ENCODE peak calls at places on chromosomes 16 and 17, in nine cellular contexts. Q is PC-9, A is fibroblast of the aortic adventitia, L is heart left ventricle, U is right lobe of liver, M is ascending aorta, R is AG04450, P is RWPE2, E is thoracic aorta. B is an unnamed sample.
A peak's percentile ranks its signal among the peaks of the same experiment; 100 is the strongest.

GRCh38 chr17:45784583-45785372 is 658 bp downstream of the CRHR1 start:
- DNase-seq in Q (no peak), A (no peak), L (no peak), U (no peak), M (no peak), R (no peak), P (no peak), E (no peak), B (no peak)

GRCh38 chr17:57849163-57849873 is 526 bp downstream of the MRPS23 start:
- DNase-seq in Q (no peak), A (no peak), L (no peak), U (no peak), M (no peak), R (no peak), P (no peak), E (no peak), B (no peak)

GRCh38 chr16:56013962-56014552 is 138.9 kb upstream of the CES5A start:
- DNase-seq in Q (peak; percentile 43), A (peak; percentile 2), L (peak; percentile 59), U (peak; percentile 62), M (no peak), R (no peak), P (no peak), E (no peak), B (peak; percentile 5)

GRCh38 chr16:12395266-12395665 is 408.4 kb downstream of the CPPED1 start:
- DNase-seq in Q (no peak), A (no peak), L (no peak), U (no peak), M (no peak), R (no peak), P (no peak), E (no peak), B (peak; percentile 33)

GRCh38 chr16:68839831-68840230 is 3.5 kb upstream of the TANGO6 start:
- DNase-seq in Q (no peak), A (peak; percentile 45), L (no peak), U (no peak), M (no peak), R (no peak), P (no peak), E (no peak), B (peak; percentile 48)

GRCh38 chr17:1179112-1179634 is 608 bp downstream of the ABR start:
- DNase-seq in Q (peak; percentile 4), A (no peak), L (no peak), U (no peak), M (no peak), R (no peak), P (no peak), E (no peak), B (no peak)

GRCh38 chr17:29866746-29867404 is 63.2 kb downstream of the SSH2 start:
- DNase-seq in Q (no peak), A (no peak), L (no peak), U (no peak), M (no peak), R (no peak), P (no peak), E (no peak), B (no peak)

GRCh38 chr16:3515897-3516296 is 15.1 kb downstream of the CLUAP1 start:
- DNase-seq in Q (no peak), A (no peak), L (no peak), U (no peak), M (no peak), R (no peak), P (no peak), E (no peak), B (no peak)

GRCh38 chr17:55348749-55349354 is 72.8 kb downstream of the MMD start:
- DNase-seq in Q (no peak), A (peak; percentile 64), L (peak; percentile 37), U (peak; percentile 55), M (no peak), R (peak; percentile 8), P (no peak), E (no peak), B (peak; percentile 51)

DNA sequence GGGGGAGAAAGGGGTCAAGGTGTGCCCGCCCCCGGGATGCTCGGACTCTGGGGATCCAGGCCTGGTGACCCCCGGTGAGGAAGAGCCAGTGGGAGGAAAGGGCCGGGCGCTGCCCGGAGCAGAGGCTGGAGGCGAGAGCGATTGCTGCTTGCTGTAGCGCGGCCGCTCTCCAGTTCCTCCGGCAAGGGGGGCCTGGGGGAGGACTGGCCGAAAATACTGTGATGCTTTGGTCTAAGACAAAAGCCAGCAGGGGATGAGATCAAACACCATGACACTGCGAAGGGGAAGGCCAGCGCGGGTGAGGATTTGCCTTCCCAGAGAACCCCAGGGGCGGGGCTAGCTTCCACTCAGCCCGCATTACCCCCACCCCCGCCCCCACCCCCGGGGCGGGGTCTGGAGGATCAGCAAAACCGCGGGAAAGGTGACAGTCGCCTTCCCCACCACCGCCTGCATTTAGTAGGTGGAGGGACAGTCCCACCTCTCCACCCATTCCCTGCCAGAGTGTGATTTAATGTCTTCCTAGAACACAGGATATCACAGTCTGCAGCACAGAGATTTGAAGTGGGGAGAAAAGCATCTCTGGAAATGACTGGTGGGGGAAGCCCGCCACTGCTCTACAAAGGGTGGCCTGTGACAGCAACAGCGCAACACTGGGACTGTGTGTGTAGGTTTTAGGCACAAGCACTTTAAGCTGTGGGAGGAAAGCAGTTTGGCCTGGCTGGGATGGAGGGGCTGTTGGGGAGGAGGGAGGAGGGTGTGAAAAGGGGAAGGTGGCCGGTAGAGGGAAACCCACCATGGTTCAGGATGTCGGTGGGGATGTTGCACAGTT is 25.7 kb downstream of the MRC2 start:
- DNase-seq in Q (no peak), A (peak; percentile 64), L (peak; percentile 71), U (peak; percentile 80), M (peak; percentile 9), R (no peak), P (no peak), E (peak; percentile 29), B (peak; percentile 58)
- TF ChIP-seq CTCF in Q (no peak), A (peak; percentile 12), L (no peak), U (no peak), M (no peak), R (no peak), P (no peak), E (no peak), B (peak; percentile 7)

GRCh38 chr17:61783556-61784304 is 79.6 kb downstream of the BRIP1 start:
- DNase-seq in Q (no peak), A (no peak), L (no peak), U (no peak), M (no peak), R (no peak), P (no peak), E (no peak), B (no peak)

GRCh38 chr17:61783120-61783519 is 80.2 kb downstream of the BRIP1 start:
- DNase-seq in Q (no peak), A (no peak), L (no peak), U (no peak), M (no peak), R (no peak), P (no peak), E (no peak), B (no peak)

GRCh38 chr17:61786088-61786487 is 77.2 kb downstream of the BRIP1 start:
- DNase-seq in Q (no peak), A (no peak), L (no peak), U (no peak), M (no peak), R (no peak), P (no peak), E (no peak), B (no peak)

GRCh38 chr17:61782683-61783082 is 80.6 kb downstream of the BRIP1 start:
- DNase-seq in Q (no peak), A (no peak), L (no peak), U (no peak), M (no peak), R (no peak), P (no peak), E (no peak), B (no peak)

DNA sequence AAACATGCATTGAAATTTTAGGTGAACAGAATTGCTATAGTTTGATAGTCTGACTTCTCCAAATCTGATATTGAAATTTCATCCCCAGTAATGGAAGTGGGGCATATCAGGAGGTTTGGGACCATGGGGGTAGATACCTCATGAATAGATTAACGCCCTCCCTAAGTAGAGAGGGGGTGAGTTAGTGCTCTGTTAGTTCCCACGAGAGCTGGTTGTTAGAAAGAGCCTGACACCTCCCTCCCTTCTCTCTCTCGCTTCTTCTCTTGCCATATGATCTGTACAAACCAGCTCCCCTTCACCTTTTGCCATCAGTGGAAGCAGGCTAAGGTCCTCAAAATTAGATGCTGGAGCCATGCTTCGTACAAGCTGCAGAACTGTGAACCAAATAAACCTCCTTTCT is 78.8 kb downstream of the BRIP1 start:
- DNase-seq in Q (no peak), A (no peak), L (no peak), U (no peak), M (no peak), R (no peak), P (no peak), E (no peak), B (no peak)
- H3K4me3 ChIP-seq in Q (no peak overlapping the region), A (no peak overlapping the region), L (no peak overlapping the region), U (no peak overlapping the region), M (no peak overlapping the region), R (no peak overlapping the region), P (no peak overlapping the region), E (no peak overlapping the region), B (no peak overlapping the region)

GRCh38 chr16:23072084-23072599 is 77.1 kb downstream of the USP31 start:
- DNase-seq in Q (no peak), A (peak; percentile 77), L (peak; percentile 94), U (peak; percentile 54), M (peak; percentile 34), R (peak; percentile 23), P (peak; percentile 86), E (peak; percentile 56), B (peak; percentile 44)

GRCh38 chr16:23071202-23072083 is 77.8 kb downstream of the USP31 start:
- DNase-seq in Q (no peak), A (peak; percentile 65), L (peak; percentile 68), U (no peak), M (no peak), R (no peak), P (no peak), E (no peak), B (peak; percentile 20)

GRCh38 chr16:23069844-23070243 is 79.4 kb downstream of the USP31 start:
- DNase-seq in Q (no peak), A (no peak), L (no peak), U (no peak), M (no peak), R (no peak), P (no peak), E (no peak), B (no peak)

GRCh38 chr16:23074423-23074822 is 74.8 kb downstream of the USP31 start:
- DNase-seq in Q (no peak), A (peak; percentile 43), L (peak; percentile 74), U (no peak), M (no peak), R (no peak), P (no peak), E (no peak), B (no peak)

GRCh38 chr16:23072769-23073549 is 76.3 kb downstream of the USP31 start:
- DNase-seq in Q (no peak), A (peak; percentile 20), L (no peak), U (no peak), M (no peak), R (no peak), P (no peak), E (no peak), B (peak; percentile 21)
- TF ChIP-seq CTCF in Q (peak; percentile 22), A (no peak), L (no peak), U (no peak), M (no peak), R (peak; percentile 7), P (peak; percentile 31), E (no peak), B (peak; percentile 6)

GRCh38 chr17:17810374-17811248 is 26.2 kb downstream of the SREBF1 start:
- DNase-seq in Q (no peak), A (peak; percentile 33), L (no peak), U (peak; percentile 74), M (no peak), R (no peak), P (no peak), E (no peak), B (no peak)
- H3K4me3 ChIP-seq in Q (no peak overlapping the region), A (no peak overlapping the region), L (peak overlapping the region; percentile 21), U (peak overlapping the region; percentile 21), M (peak overlapping the region; percentile 46), R (no peak overlapping the region), P (no peak overlapping the region), E (peak overlapping the region; percentile 67), B (no peak overlapping the region)